ENCODE peak calls at places on chromosomes 12 and 14, in five cellular contexts. B is cardiac muscle cell, Q is vagina, U is adrenal gland, O is Panc1. T is an unnamed sample.

GRCh38 chr12:27861428-27862167 is 81.6 kb upstream of the MANSC4 start:
- DNase-seq in B (peak), Q (no peak), U (no peak), O (no peak), T (peak)

GRCh38 chr14:56199976-56200577 is 81.9 kb downstream of the PELI2 start:
- DNase-seq in B (no peak), Q (no peak), U (no peak), O (no peak), T (no peak)

GRCh38 chr12:12482150-12482761 is 80.4 kb downstream of the DUSP16 start:
- DNase-seq in B (no peak), Q (no peak), U (no peak), O (no peak), T (no peak)

GRCh38 chr14:64064447-64064846 is 211.6 kb downstream of the SYNE2 start:
- DNase-seq in B (no peak), Q (no peak), U (no peak), O (no peak), T (no peak)

GRCh38 chr12:120041386-120042231 is 52.6 kb downstream of the BICDL1 start:
- DNase-seq in B (no peak), Q (no peak), U (no peak), O (no peak), T (no peak)

GRCh38 chr12:89470741-89471504 is 53.7 kb downstream of the GALNT4 start:
- DNase-seq in B (peak), Q (no peak), U (no peak), O (peak), T (peak)

GRCh38 chr12:55060470-55060869 is 40.7 kb downstream of the NEUROD4 start:
- DNase-seq in B (no peak), Q (no peak), U (no peak), O (no peak), T (no peak)

GRCh38 chr14:95482967-95483842 is 33.2 kb downstream of the SYNE3 start:
- DNase-seq in B (peak), Q (peak), U (peak), O (no peak), T (peak)

GRCh38 chr12:132074216-132074615 is 69.9 kb downstream of the DDX51 start:
- DNase-seq in B (no peak), Q (no peak), U (no peak), O (no peak), T (no peak)

GRCh38 chr12:93376436-93377251 is 1.1 kb upstream of the NUDT4 start:
- DNase-seq in B (peak), Q (no peak), U (peak), O (no peak), T (peak)

GRCh38 chr12:91590991-91591987 is 408.7 kb upstream of the DCN start:
- DNase-seq in B (no peak), Q (no peak), U (no peak), O (no peak), T (no peak)

GRCh38 chr14:93012516-93013367 is 89.8 kb downstream of the CHGA start:
- DNase-seq in B (no peak), Q (no peak), U (no peak), O (no peak), T (no peak)

GRCh38 chr14:100586153-100586519 is 1.1 kb downstream of the BEGAIN start:
- DNase-seq in B (no peak), Q (no peak), U (no peak), O (no peak), T (no peak)

GRCh38 chr12:11672361-11672760 is 22.9 kb downstream of the ETV6 start:
- DNase-seq in B (no peak), Q (no peak), U (no peak), O (no peak), T (no peak)

GRCh38 chr14:71721791-71722190 is 210.4 kb upstream of the RGS6 start:
- DNase-seq in B (no peak), Q (no peak), U (no peak), O (no peak), T (no peak)

GRCh38 chr12:21476949-21477348 is 24.5 kb downstream of the RECQL start:
- DNase-seq in B (peak), Q (no peak), U (no peak), O (no peak), T (no peak)

GRCh38 chr12:34304546-34304945 is 282.2 kb downstream of the ALG10 start:
- DNase-seq in B (no peak), Q (no peak), U (no peak), O (no peak), T (no peak)

GRCh38 chr14:69464829-69465228 is 19.7 kb upstream of the PLEKHD1 start:
- DNase-seq in B (peak), Q (no peak), U (no peak), O (no peak), T (peak)

GRCh38 chr14:90726656-90727055 is 89.6 kb downstream of the TTC7B start:
- DNase-seq in B (peak), Q (peak), U (no peak), O (no peak), T (no peak)

GRCh38 chr12:84355561-84355960 is 557.0 kb downstream of the SLC6A15 start:
- DNase-seq in B (no peak), Q (no peak), U (no peak), O (no peak), T (no peak)

GRCh38 chr14:73662439-73663056 is 17.8 kb downstream of the DNAL1 start:
- DNase-seq in B (peak), Q (no peak), U (no peak), O (peak), T (peak)

DNA sequence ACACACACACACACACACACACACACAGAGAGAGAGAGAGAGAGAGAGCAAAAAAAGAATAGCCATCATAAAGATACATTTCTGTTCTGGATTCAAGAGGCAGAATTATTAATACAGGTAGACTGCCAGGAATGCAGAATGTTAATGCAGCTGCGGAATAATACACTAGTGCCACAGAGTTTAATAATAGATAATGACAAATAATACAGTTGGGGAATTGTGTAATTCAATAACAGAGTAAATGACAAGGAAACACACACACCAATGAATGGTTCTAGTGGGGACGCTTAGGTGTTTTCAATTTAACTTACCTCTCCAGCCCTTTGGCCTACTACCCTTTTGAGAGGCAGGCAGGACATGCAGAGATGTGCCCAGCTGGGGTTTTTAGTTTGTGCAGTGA is 313.8 kb downstream of the NRXN3 start:
- DNase-seq in B (no peak), Q (no peak), U (no peak), O (no peak), T (no peak)
- H3K4me3 ChIP-seq in B (no peak), Q (no peak), U (no peak), O (no peak), T (no peak)

DNA sequence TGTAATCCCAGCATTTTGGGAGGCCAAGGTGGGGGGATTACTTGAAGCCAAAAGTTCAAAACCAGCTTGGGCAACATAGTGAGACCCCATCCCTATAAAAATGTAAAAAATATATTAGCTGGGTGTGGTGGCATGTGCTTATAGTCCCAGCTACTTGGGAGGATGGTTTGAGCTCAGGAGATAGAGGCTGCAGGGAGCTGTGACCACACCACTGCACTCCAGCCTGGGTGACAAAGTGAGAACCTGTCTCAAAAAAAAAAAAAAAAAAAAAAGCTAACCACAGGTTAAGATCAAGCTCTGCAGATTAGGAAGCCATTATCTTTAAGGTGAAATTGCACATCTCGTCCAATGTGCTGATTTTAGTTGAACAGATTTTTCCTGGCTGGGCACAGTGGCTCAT is 23.7 kb upstream of the CERS5 start:
- DNase-seq in B (no peak), Q (no peak), U (no peak), O (no peak), T (no peak)
- H3K27ac ChIP-seq in B (no peak), Q (no peak), U (no peak), O (no peak), T (no peak)

GRCh38 chr14:37592288-37593274 is 2.5 kb downstream of the FOXA1 start:
- DNase-seq in B (no peak), Q (no peak), U (no peak), O (no peak), T (no peak)

GRCh38 chr14:37591941-37592287 is 3.1 kb downstream of the FOXA1 start:
- DNase-seq in B (no peak), Q (no peak), U (no peak), O (no peak), T (no peak)

GRCh38 chr14:37594238-37594915 is 672 bp downstream of the FOXA1 start:
- DNase-seq in B (peak), Q (no peak), U (peak), O (peak), T (peak)

GRCh38 chr14:37594916-37595808 is at the start of the genes FOXA1 and TTC6:
- DNase-seq in B (peak), Q (no peak), U (peak), O (no peak), T (peak)

GRCh38 chr14:37593496-37594237 is 1.4 kb downstream of the FOXA1 start:
- DNase-seq in B (no peak), Q (no peak), U (no peak), O (no peak), T (no peak)
- H3K4me3 ChIP-seq in B (no peak), Q (peak), U (peak), O (peak), T (peak)

DNA sequence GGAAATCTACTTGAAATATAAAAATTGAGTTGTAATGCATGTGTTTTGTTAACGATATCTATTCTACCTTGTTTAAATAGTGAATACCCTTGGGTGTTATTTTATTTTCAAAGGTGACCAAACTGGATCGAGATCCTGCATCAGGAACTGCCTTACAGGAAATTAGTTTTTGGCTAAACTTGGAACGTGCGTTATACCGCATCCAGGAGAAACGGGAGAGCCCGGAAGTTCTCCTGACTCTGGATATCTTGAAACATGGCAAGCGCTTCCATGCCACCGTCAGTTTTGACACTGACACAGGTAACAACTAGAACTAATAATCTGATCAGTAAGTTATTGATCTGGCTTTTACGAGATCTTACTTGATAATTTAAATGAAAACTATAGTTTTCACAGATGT is 15.9 kb downstream of the DYNC1H1 start:
- DNase-seq in B (no peak), Q (no peak), U (no peak), O (no peak), T (no peak)
- H3K27ac ChIP-seq in B (no peak), Q (peak), U (peak), O (peak), T (no peak)

GRCh38 chr12:26127404-26127803 is 2.6 kb upstream of the BHLHE41 start:
- DNase-seq in B (no peak), Q (no peak), U (no peak), O (no peak), T (no peak)
- H3K4me3 ChIP-seq in B (no peak), Q (no peak), U (no peak), O (no peak), T (no peak)

DNA sequence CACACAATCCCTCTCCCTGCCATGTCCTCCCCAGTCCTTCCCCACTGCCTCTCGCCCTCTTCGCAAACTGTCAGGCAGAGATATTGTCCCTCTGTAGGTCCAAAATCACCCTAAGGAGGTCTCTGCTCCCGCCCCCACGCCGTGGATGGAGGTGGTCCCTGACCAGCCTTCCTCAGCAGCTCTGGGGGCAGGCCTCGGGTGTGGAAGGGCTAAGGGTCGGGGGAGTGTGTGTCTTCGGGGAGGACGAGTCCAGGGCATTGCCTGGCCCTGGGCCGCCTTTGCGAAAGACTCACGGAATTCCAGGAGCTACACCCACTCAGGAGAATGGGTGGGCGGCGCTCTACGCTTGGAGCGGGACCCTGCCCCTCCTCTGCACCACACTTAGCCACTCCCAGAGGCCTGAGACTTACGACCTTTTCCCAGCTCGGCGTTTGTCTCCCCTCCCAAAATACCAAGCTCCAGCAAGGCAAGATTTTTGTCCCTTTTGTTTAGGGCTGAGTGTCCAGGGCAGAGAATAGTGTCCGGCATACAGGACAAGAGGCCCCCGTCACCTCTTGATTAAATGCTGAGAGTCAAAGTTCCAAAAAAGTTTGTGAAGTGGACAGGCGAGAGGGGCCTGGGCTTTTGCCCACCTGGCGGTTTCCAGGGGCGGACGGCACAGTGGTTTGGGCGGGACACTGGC is 881 bp downstream of the PYGL start:
- DNase-seq in B (peak), Q (no peak), U (peak), O (no peak), T (no peak)
- H3K27ac ChIP-seq in B (no peak), Q (peak), U (peak), O (peak), T (no peak)

DNA sequence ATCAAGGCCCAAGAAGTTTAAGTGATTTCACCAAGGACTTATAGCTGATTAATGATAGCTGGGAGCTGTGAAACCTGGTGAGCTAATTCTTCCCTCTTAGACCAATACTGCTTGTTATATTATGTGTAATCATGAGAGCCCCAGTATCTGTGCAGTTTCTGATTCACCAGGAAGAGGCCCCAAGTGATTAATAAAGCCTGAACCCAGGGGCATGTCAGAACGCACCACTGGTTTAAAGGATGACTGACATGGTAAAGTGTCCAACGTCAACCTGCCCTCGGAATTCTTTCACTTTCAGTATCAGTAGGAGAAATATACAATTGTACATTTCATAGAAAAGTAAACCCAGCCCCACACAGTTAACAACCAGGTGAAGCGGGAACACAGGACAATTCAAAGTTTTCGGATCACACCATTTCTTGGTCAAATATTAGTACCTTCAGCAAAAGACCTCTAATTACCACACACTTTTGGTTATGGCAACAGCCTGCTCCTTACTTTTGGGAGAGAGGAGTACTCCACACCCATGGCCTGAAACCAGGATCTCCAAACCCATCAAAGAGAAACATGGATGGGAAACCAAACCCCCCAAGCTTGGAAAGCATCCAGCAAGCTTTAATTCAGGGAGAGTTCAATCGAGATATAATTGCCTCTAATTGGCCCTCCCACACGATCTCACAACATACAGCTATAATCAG is 28.5 kb downstream of the TMCC3 start:
- DNase-seq in B (peak), Q (no peak), U (peak), O (no peak), T (no peak)
- H3K4me3 ChIP-seq in B (no peak), Q (peak), U (peak), O (peak), T (no peak)

GRCh38 chr12:54004841-54005530 is 3.8 kb upstream of the HOXC8 start:
- DNase-seq in B (no peak), Q (no peak), U (no peak), O (no peak), T (no peak)
- H3K27ac ChIP-seq in B (no peak), Q (no peak), U (peak), O (peak), T (no peak)

DNA sequence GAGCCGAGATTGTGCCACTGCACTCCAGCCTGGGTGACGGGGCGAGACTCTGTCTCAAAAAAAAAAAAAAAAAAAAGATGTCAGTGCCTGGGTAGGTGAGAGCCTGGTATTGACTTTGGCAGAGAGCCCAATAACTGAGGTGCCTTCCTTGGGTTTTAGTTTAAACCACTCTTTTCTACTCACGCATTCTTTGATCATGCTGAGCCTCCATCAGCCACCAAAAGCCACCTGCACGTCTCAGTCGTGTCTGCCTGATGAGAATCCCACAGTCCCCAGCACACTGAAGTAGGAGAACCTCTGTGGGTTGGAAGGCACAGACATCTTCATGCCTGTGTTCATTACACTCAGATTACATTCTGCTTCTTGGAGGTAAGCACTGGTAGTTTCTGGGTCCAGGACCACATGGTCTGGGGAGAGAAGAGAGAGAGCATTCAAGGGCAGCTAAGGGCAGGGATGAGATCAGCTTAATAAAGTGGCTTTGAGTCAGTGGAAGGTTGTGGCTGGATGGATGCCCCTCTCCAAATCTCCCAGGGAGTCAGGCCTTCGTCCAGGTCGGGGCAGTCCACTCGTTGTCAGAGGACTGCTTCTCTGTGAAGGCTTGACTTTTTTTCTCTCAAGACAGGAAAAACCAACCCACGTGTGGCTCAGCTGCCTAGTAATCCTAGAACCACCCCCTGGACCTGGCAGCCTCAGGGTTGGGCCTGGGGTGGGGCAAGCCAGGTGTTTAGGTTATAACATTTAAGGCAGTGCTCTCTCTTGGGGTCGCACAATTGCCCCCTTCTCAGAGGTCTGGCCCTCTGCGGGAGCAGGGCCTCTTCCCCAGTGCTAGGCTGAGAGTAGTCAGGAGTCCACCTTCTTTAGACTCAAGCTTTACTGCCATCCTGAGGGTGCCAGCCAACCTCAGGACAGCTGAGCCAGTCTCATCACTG is 32.6 kb upstream of the MAX start:
- DNase-seq in B (no peak), Q (no peak), U (no peak), O (no peak), T (no peak)
- H3K4me3 ChIP-seq in B (no peak), Q (no peak), U (no peak), O (no peak), T (no peak)